ENCODE peak calls at places on chromosomes 12 and 14, in seven cellular contexts. Y is pancreas, N is IMR-90, K is HFFc6, R is transverse colon, Z is left ventricle myocardium inferior, S is mucosa of descending colon. D is an unnamed sample.

GRCh38 chr12:13222076-13222475 is 25.6 kb downstream of the EMP1 start:
- DNase-seq in S (peak), K (no peak), N (no peak), Y (peak), R (peak), Z (no peak), D (no peak)

GRCh38 chr14:74697543-74697942 is 15.3 kb downstream of the AREL1 start:
- DNase-seq in S (no peak), N (peak), Y (no peak), R (no peak), K (peak), Z (no peak), D (no peak)

GRCh38 chr14:100450049-100450448 is 126.9 kb downstream of the SLC25A47 start:
- DNase-seq in R (no peak), Z (no peak), K (no peak), S (no peak), Y (no peak), N (no peak), D (no peak)

GRCh38 chr12:101116911-101117310 is 93.1 kb downstream of the SLC5A8 start:
- DNase-seq in Y (no peak), Z (no peak), N (no peak), K (no peak), S (no peak), R (no peak), D (no peak)

GRCh38 chr14:68651075-68651474 is 141.8 kb downstream of the ZFP36L1 start:
- DNase-seq in N (no peak), Y (peak), R (no peak), K (no peak), Z (no peak), S (no peak), D (no peak)

GRCh38 chr12:94027561-94027960 is 120.8 kb upstream of the PLXNC1 start:
- DNase-seq in Y (no peak), S (no peak), R (no peak), N (no peak), K (no peak), Z (no peak), D (no peak)

GRCh38 chr12:3680919-3681594 is 71.9 kb downstream of the CRACR2A start:
- DNase-seq in R (peak), K (no peak), S (peak), Z (peak), N (no peak), Y (peak), D (no peak)

GRCh38 chr12:81573228-81573627 is 185.9 kb downstream of the PPFIA2 start:
- DNase-seq in Y (no peak), R (no peak), S (no peak), N (peak), Z (no peak), K (no peak), D (no peak)

GRCh38 chr14:54306806-54307205 is 90.0 kb upstream of the CDKN3 start:
- DNase-seq in R (no peak), Y (no peak), Z (no peak), K (no peak), S (no peak), N (no peak), D (no peak)

GRCh38 chr12:25529738-25530137 is 23.3 kb downstream of the LMNTD1 start:
- DNase-seq in S (no peak), K (peak), R (no peak), Y (no peak), N (peak), Z (no peak), D (no peak)

GRCh38 chr12:101671157-101671791 is 26.2 kb upstream of the CHPT1 start:
- DNase-seq in K (no peak), Y (no peak), S (peak), Z (peak), R (peak), N (no peak), D (no peak)

GRCh38 chr14:54106802-54107377 is 150.3 kb upstream of the BMP4 start:
- DNase-seq in R (no peak), N (no peak), Y (peak), S (no peak), Z (no peak), K (no peak), D (no peak)

GRCh38 chr14:42628591-42628990 is 1021.9 kb downstream of the LRFN5 start:
- DNase-seq in Y (no peak), K (no peak), R (no peak), S (no peak), Z (no peak), N (no peak), D (no peak)

GRCh38 chr12:101781834-101782543 is 42.7 kb upstream of the SYCP3 start:
- DNase-seq in R (no peak), S (no peak), Z (no peak), K (peak), N (peak), Y (no peak), D (no peak)

GRCh38 chr14:67620217-67620789 is 583 bp downstream of the ARG2 start:
- DNase-seq in Z (no peak), R (peak), Y (peak), S (no peak), K (no peak), N (peak), D (no peak)

GRCh38 chr14:77761205-77761931 is 412 bp upstream of the SNW1 start:
- DNase-seq in Z (peak), S (peak), Y (no peak), N (peak), K (peak), R (peak), D (no peak)

GRCh38 chr12:118575730-118576129 is 199.4 kb downstream of the SUDS3 start:
- DNase-seq in Y (no peak), Z (no peak), K (no peak), R (no peak), S (no peak), N (no peak), D (no peak)

GRCh38 chr12:96177013-96177412 is 17.2 kb upstream of the ELK3 start:
- DNase-seq in R (no peak), Z (no peak), Y (no peak), N (peak), K (no peak), S (no peak), D (no peak)

GRCh38 chr14:74618078-74618952 is 6.3 kb upstream of the LTBP2 start:
- DNase-seq in N (peak), K (peak), R (peak), Z (no peak), Y (peak), S (peak), D (no peak)

GRCh38 chr12:4026476-4026875 is 153.3 kb upstream of the PARP11 start:
- DNase-seq in N (no peak), S (no peak), Z (no peak), R (no peak), K (no peak), Y (no peak), D (no peak)

GRCh38 chr14:103543721-103544626 is 15.0 kb downstream of the TRMT61A start:
- DNase-seq in Y (no peak), Z (peak), R (peak), S (no peak), K (no peak), N (no peak), D (no peak)

GRCh38 chr14:62076825-62077660 is 314.8 kb downstream of the SNAPC1 start:
- DNase-seq in R (no peak), Z (no peak), N (no peak), S (no peak), K (no peak), Y (no peak), D (no peak)

GRCh38 chr12:57031228-57031670 is 14.9 kb upstream of the TAC3 start:
- DNase-seq in Y (no peak), N (no peak), R (no peak), Z (no peak), S (peak), K (no peak), D (no peak)

GRCh38 chr14:91286530-91286937 is 42.0 kb upstream of the GPR68 start:
- DNase-seq in Y (peak), Z (peak), R (peak), S (peak), N (peak), K (peak), D (peak)

GRCh38 chr14:91837076-91837475 is 30.3 kb downstream of the TC2N start:
- DNase-seq in R (no peak), S (no peak), Z (no peak), Y (peak), N (no peak), K (no peak), D (no peak)

GRCh38 chr12:41023836-41024235 is 164.3 kb upstream of the PDZRN4 start:
- DNase-seq in S (no peak), Y (no peak), R (no peak), Z (no peak), K (no peak), N (no peak), D (no peak)

GRCh38 chr12:4701383-4701782 is 18.8 kb upstream of the GALNT8 start:
- DNase-seq in S (no peak), Y (no peak), K (no peak), Z (peak), N (peak), R (no peak), D (no peak)

GRCh38 chr12:93025145-93026103 is 96.3 kb upstream of the EEA1 start:
- DNase-seq in Y (no peak), K (peak), N (peak), Z (no peak), S (peak), R (no peak), D (no peak)

GRCh38 chr12:112947314-112947713 is 9.0 kb downstream of the OAS3 start:
- DNase-seq in N (no peak), R (no peak), Z (no peak), S (no peak), Y (no peak), K (no peak), D (no peak)

GRCh38 chr12:93825926-93826599 is 148.9 kb downstream of the CRADD start:
- DNase-seq in S (no peak), Z (no peak), K (peak), R (no peak), Y (no peak), N (no peak), D (no peak)

GRCh38 chr12:100359822-100360221 is 2.9 kb downstream of the SLC17A8 start:
- DNase-seq in K (no peak), Z (no peak), Y (no peak), R (no peak), S (no peak), N (peak), D (no peak)

GRCh38 chr12:25155031-25155576 is 39.9 kb downstream of the DNAI7 start:
- DNase-seq in N (peak), S (no peak), R (no peak), K (peak), Y (no peak), Z (no peak), D (no peak)

GRCh38 chr14:60266021-60266937 is 17.3 kb downstream of the PPM1A start:
- DNase-seq in Y (no peak), S (peak), N (no peak), Z (no peak), R (no peak), K (peak), D (no peak)
- TF ChIP-seq CTCF in Y (no peak), S (no peak), N (peak), Z (peak), R (peak), K (peak), D (no peak)

DNA sequence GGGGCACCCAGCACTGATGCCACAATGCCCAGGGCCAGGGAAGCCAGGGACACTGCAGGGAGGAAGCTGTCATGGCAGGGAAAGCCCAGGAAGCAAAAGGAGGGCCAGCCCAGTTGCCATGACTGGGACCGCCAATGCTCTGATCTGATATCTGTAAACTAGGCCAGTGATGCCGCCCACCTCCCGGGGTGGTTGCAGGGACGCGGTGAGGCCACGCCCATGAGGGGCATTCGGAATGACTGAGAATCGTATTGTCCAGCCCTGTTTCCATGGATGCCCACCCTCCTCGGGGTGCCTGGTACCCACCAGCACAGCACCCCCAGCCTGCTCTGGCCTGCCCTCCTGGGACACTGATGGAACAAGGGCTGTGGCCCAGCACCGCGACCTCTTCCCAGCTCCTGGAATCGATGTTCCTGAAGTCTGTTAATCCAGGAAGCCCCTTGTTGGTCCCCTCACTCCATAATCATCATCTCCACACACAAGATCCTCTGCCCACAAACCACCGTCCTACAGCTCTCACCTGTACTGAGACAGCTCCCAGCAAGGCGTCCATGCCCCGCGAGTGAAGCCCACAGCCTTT is 48.7 kb downstream of the CHGA start:
- DNase-seq in N (no peak), Z (peak), S (no peak), R (no peak), Y (no peak), K (no peak), D (no peak)
- TF ChIP-seq CTCF in N (no peak), Z (no peak), S (no peak), R (no peak), Y (no peak), K (no peak), D (no peak)

GRCh38 chr14:39368261-39368959 is 63.8 kb downstream of the FBXO33 start:
- DNase-seq in Y (peak), Z (no peak), K (peak), S (peak), R (peak), N (peak), D (peak)
- TF ChIP-seq CTCF in Y (peak), Z (peak), K (peak), S (no peak), R (peak), N (peak), D (peak)

DNA sequence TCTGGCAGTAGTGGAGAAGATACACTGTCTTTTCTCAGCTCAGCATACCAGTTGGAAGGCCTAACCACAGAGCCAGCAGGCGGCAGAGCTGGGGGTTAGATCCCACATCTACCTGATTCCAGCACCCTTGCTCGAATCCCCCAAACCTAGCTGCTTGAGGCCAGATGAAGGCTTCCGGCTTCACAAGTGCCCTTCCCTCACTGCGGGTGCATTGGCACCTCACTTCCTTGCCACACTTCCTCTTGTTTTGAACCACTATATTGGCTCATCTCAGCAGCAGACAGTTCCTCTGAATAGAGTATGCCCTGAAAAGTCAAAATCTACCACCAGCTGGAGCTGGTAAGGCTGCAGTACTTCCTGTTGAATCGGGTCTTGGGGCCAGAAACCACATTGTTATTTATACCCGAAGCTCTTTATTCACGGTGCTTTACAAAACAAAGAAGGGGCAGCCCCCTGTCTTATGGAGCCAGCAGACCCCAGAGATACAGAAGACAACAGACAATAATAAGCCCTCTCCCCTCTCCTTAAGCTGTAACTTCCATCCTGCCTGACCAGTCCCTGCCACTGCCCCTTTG is 233.7 kb downstream of the EFCAB11 start:
- DNase-seq in N (no peak), Y (no peak), K (no peak), S (peak), Z (peak), R (peak), D (no peak)
- TF ChIP-seq CTCF in N (no peak), Y (no peak), K (no peak), S (no peak), Z (no peak), R (no peak), D (no peak)

D was measured in mesothelial cell of epicardium.